ENCODE peak calls at places on chromosomes 4 and X, in seven cellular contexts. N, S, W, Y, O, X and A are unnamed samples.

GRCh38 chrX:135112096-135112729 is 8.1 kb downstream of the ETDB start:
- DNase-seq in Y (peak; percentile 58), X (no peak), O (peak; percentile 54), W (peak; percentile 31), N (peak; percentile 49), S (peak; percentile 32), A (peak; percentile 64)

GRCh38 chrX:109830704-109831206 is 97.7 kb upstream of the ACSL4 start:
- DNase-seq in Y (no peak), X (no peak), S (peak; percentile 81), O (no peak), W (peak; percentile 75), N (no peak), A (no peak)

GRCh38 chr4:929096-929765 is 2.9 kb downstream of the GAK start:
- DNase-seq in N (no peak), X (no peak), S (no peak), Y (no peak), W (no peak), O (no peak), A (no peak)

GRCh38 chr4:156100651-156101050 is 147.0 kb upstream of the CTSO start:
- DNase-seq in W (peak; percentile 28), X (no peak), S (no peak), N (no peak), Y (no peak), O (no peak), A (no peak)

GRCh38 chrX:150649096-150649870 is 43.9 kb upstream of the MTMR1 start:
- DNase-seq in S (peak; percentile 12), X (no peak), N (no peak), Y (no peak), W (peak; percentile 57), O (no peak), A (peak; percentile 67)

GRCh38 chrX:21700967-21701366 is 42.8 kb upstream of the KLHL34 start:
- DNase-seq in Y (no peak), S (no peak), X (no peak), N (no peak), O (no peak), W (no peak), A (no peak)

GRCh38 chr4:141711211-141711610 is 74.8 kb downstream of the IL15 start:
- DNase-seq in X (no peak), S (peak; percentile 42), W (peak; percentile 51), N (no peak), Y (no peak), O (peak; percentile 24), A (peak; percentile 33)

GRCh38 chr4:89641367-89641687 is 195.6 kb downstream of the SNCA start:
- DNase-seq in X (no peak), Y (no peak), O (no peak), N (no peak), W (no peak), S (no peak), A (no peak)

GRCh38 chrX:9595131-9595530 is 130.3 kb downstream of the TBL1X start:
- DNase-seq in Y (no peak), N (no peak), O (peak; percentile 44), X (no peak), W (peak; percentile 67), S (peak; percentile 22), A (no peak)

GRCh38 chrX:126065901-126066660 is 100.0 kb downstream of the DCAF12L2 start:
- DNase-seq in Y (no peak), W (no peak), O (no peak), S (no peak), N (no peak), X (no peak), A (no peak)

GRCh38 chr4:22873899-22874298 is 181.2 kb downstream of the GBA3 start:
- DNase-seq in Y (no peak), X (no peak), O (no peak), N (no peak), W (no peak), S (no peak), A (no peak)

GRCh38 chr4:46886711-46887110 is 22.3 kb downstream of the COX7B2 start:
- DNase-seq in S (peak; percentile 31), O (no peak), X (no peak), Y (no peak), W (peak; percentile 39), N (no peak), A (peak; percentile 46)

GRCh38 chr4:38146383-38146782 is 186.2 kb downstream of the PTTG2 start:
- DNase-seq in S (no peak), W (no peak), Y (no peak), N (no peak), O (no peak), X (no peak), A (no peak)

GRCh38 chr4:61011051-61011450 is 189.1 kb upstream of the ADGRL3 start:
- DNase-seq in S (peak; percentile 50), W (peak; percentile 1), Y (no peak), X (no peak), N (no peak), O (no peak), A (no peak)

GRCh38 chr4:137961051-137961438 is 281.1 kb downstream of the SLC7A11 start:
- DNase-seq in N (no peak), W (no peak), Y (no peak), O (no peak), S (peak; percentile 87), X (no peak), A (peak; percentile 23)

GRCh38 chr4:186765138-186765537 is 41.5 kb upstream of the FAT1 start:
- DNase-seq in S (no peak), N (peak; percentile 52), X (no peak), O (no peak), W (peak; percentile 20), Y (peak; percentile 48), A (no peak)

GRCh38 chr4:53365121-53365485 is 758 bp downstream of the SCFD2 start:
- DNase-seq in X (no peak), W (peak; percentile 27), O (peak; percentile 21), N (peak; percentile 29), S (peak; percentile 41), Y (no peak), A (no peak)

GRCh38 chr4:71181332-71181731 is 157.5 kb upstream of the SLC4A4 start:
- DNase-seq in O (no peak), S (no peak), Y (no peak), W (no peak), X (no peak), N (no peak), A (no peak)
- H3K4ac ChIP-seq in O (no peak overlapping the region), S (no peak overlapping the region), Y (no peak overlapping the region), W (no peak overlapping the region), X (no peak overlapping the region), N (no peak overlapping the region), A (no peak overlapping the region)

GRCh38 chrX:15877380-15877779 is 22.8 kb upstream of the AP1S2 start:
- DNase-seq in W (peak; percentile 68), S (no peak), Y (no peak), O (no peak), X (no peak), N (no peak), A (no peak)

GRCh38 chrX:15869695-15870094 is 15.1 kb upstream of the AP1S2 start:
- DNase-seq in S (no peak), Y (no peak), O (no peak), N (no peak), X (no peak), W (no peak), A (no peak)

GRCh38 chrX:15873566-15873965 is 19.0 kb upstream of the AP1S2 start:
- DNase-seq in O (no peak), N (no peak), X (no peak), S (no peak), Y (no peak), W (peak; percentile 6), A (no peak)

DNA sequence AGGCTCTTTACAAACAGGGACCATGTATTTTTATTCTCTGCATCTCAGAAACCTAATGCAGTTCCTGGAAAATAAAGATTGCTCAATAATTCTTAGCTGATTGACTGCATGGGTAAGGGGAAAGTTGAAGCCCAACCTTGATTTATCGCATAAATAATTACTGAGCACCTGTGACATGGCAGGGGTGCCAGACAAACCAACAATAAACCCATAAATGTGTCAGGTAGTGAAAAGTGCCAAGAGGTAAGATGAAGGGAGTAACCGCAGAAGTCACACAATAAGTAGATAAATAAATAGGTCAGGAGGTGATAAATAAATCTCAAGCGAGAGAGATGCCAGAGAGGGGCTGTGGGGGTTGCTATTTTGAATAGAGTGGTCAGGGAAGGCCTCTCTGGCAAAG is 20.1 kb upstream of the AP1S2 start:
- DNase-seq in Y (no peak), N (no peak), X (no peak), W (no peak), O (peak; percentile 42), S (no peak), A (no peak)
- H3K4me1 ChIP-seq in Y (no peaks in the 10 kb centered on the region), N (no peaks in the 10 kb centered on the region), X (no peaks in the 10 kb centered on the region), W (no peaks in the 10 kb centered on the region), O (no peaks in the 10 kb centered on the region), S (no peaks in the 10 kb centered on the region), A (no peaks in the 10 kb centered on the region)

DNA sequence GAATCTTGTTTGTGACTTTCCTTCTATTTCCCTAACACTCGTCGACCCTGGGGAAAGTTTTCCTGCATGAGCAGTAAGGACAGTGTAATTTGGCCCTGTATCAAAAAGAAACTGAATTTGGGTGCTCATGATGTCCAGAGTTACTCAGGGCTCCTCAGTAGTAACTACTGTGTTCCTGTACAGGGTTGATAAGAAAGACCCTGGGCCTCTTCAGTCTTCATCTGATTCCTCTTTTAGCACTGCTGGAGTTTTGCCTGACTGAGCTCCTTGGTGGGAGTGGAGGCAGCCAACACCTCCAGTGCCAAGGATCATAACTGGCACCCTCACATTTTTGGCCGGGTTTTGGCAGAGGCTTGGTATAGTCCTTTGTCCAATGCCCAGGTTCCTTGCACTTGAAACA is 7.1 kb upstream of the AREG start:
- DNase-seq in W (no peak), S (no peak), X (no peak), N (no peak), Y (no peak), O (no peak), A (no peak)
- H3K23ac ChIP-seq in W (no peak overlapping the region), S (no peak overlapping the region), X (no peak overlapping the region), N (no peak overlapping the region), Y (no peak overlapping the region), O (no peak overlapping the region), A (no peak overlapping the region)

GRCh38 chr4:159541143-159541542 is 438.3 kb downstream of the RAPGEF2 start:
- DNase-seq in N (no peak), S (no peak), X (no peak), Y (no peak), W (no peak), O (peak; percentile 4), A (no peak)
- H3K4ac ChIP-seq in N (no peak overlapping the region), S (no peak overlapping the region), X (no peak overlapping the region), Y (no peak overlapping the region), W (no peak overlapping the region), O (no peak overlapping the region), A (no peak overlapping the region)

GRCh38 chr4:7351014-7351413 is 83.7 kb downstream of the PSAPL1 start:
- DNase-seq in N (no peak), S (no peak), O (no peak), W (no peak), Y (no peak), X (no peak), A (no peak)

GRCh38 chr4:7353846-7354610 is 80.7 kb downstream of the PSAPL1 start:
- DNase-seq in X (no peak), N (no peak), O (no peak), Y (no peak), S (no peak), W (no peak), A (no peak)

GRCh38 chr4:7353046-7353790 is 81.5 kb downstream of the PSAPL1 start:
- DNase-seq in N (no peak), X (no peak), O (no peak), S (no peak), W (no peak), Y (no peak), A (no peak)

GRCh38 chr4:7350396-7350795 is 84.3 kb downstream of the PSAPL1 start:
- DNase-seq in S (no peak), O (no peak), N (no peak), X (no peak), W (no peak), Y (no peak), A (no peak)

GRCh38 chr4:7352486-7352885 is 82.2 kb downstream of the PSAPL1 start:
- DNase-seq in X (no peak), N (no peak), Y (no peak), O (no peak), W (no peak), S (no peak), A (no peak)
- H3K4me1 ChIP-seq in X (peaks cover 6% of the 10 kb centered on the region), N (no peaks in the 10 kb centered on the region), Y (no peaks in the 10 kb centered on the region), O (no peaks in the 10 kb centered on the region), W (no peaks in the 10 kb centered on the region), S (peaks cover 4% of the 10 kb centered on the region), A (no peaks in the 10 kb centered on the region)